ENCODE peak calls at places on chromosomes 3 and 15, in four cellular contexts. One of them, this sample, is unnamed.

GRCh38 chr3:194587438-194587931 is 45.7 kb downstream of the TMEM44 start:
- DNase-seq in K562: no peak
- DNase-seq in H1: no peak
- DNase-seq in SK-N-SH: no peak
- DNase-seq in this sample: no peak

GRCh38 chr3:98763076-98763475 is at the start of gene ST3GAL6:
- DNase-seq in SK-N-SH: peak
- DNase-seq in K562: no peak
- DNase-seq in H1: no peak
- DNase-seq in this sample: no peak

GRCh38 chr3:8663177-8664061 is 18.8 kb upstream of the SSUH2 start:
- DNase-seq in SK-N-SH: peak
- DNase-seq in H1: peak
- DNase-seq in K562: peak
- DNase-seq in this sample: peak

GRCh38 chr3:114445233-114445632 is 151.4 kb downstream of the TIGIT start:
- DNase-seq in H1: no peak
- DNase-seq in K562: no peak
- DNase-seq in SK-N-SH: no peak
- DNase-seq in this sample: no peak

GRCh38 chr3:66928252-66928651 is 69.9 kb upstream of the KBTBD8 start:
- DNase-seq in H1: no peak
- DNase-seq in SK-N-SH: no peak
- DNase-seq in K562: no peak
- DNase-seq in this sample: no peak

GRCh38 chr3:130093741-130094391 is 12.2 kb downstream of the ALG1L2 start:
- DNase-seq in K562: peak
- DNase-seq in H1: no peak
- DNase-seq in SK-N-SH: no peak
- DNase-seq in this sample: peak

GRCh38 chr3:48656061-48656840 is 6.4 kb downstream of the CELSR3 start:
- DNase-seq in K562: no peak
- DNase-seq in SK-N-SH: peak
- DNase-seq in H1: peak
- DNase-seq in this sample: peak

GRCh38 chr3:36895488-36896409 is 49.1 kb downstream of the TRANK1 start:
- DNase-seq in H1: no peak
- DNase-seq in K562: no peak
- DNase-seq in SK-N-SH: no peak
- DNase-seq in this sample: no peak

GRCh38 chr3:100810671-100811070 is 101.4 kb downstream of the TFG start:
- DNase-seq in SK-N-SH: no peak
- DNase-seq in K562: no peak
- DNase-seq in H1: no peak
- DNase-seq in this sample: no peak

GRCh38 chr3:125079675-125080045 is 23.9 kb upstream of the HEG1 start:
- DNase-seq in H1: no peak
- DNase-seq in SK-N-SH: no peak
- DNase-seq in K562: no peak
- DNase-seq in this sample: no peak

GRCh38 chr3:126851934-126852333 is 131.0 kb upstream of the PLXNA1 start:
- DNase-seq in SK-N-SH: no peak
- DNase-seq in K562: no peak
- DNase-seq in H1: no peak
- DNase-seq in this sample: no peak

GRCh38 chr3:152413244-152413643 is 144.5 kb downstream of the MBNL1 start:
- DNase-seq in K562: no peak
- DNase-seq in SK-N-SH: no peak
- DNase-seq in H1: no peak
- DNase-seq in this sample: no peak
- TF ChIP-seq TEAD4 in K562: no peak
- TF ChIP-seq TEAD4 in SK-N-SH: no peak
- TF ChIP-seq TEAD4 in H1: no peak
- TF ChIP-seq TEAD4 in this sample: no peak

GRCh38 chr3:79358327-79358726 is 409.5 kb downstream of the ROBO1 start:
- DNase-seq in H1: no peak
- DNase-seq in K562: no peak
- DNase-seq in SK-N-SH: no peak
- DNase-seq in this sample: no peak
- TF ChIP-seq TEAD4 in H1: no peak
- TF ChIP-seq TEAD4 in K562: no peak
- TF ChIP-seq TEAD4 in SK-N-SH: no peak
- TF ChIP-seq TEAD4 in this sample: no peak

GRCh38 chr3:146747928-146748327 is 142.8 kb upstream of the PLSCR5 start:
- DNase-seq in SK-N-SH: no peak
- DNase-seq in H1: no peak
- DNase-seq in K562: no peak
- DNase-seq in this sample: no peak
- TF ChIP-seq TEAD4 in SK-N-SH: no peak
- TF ChIP-seq TEAD4 in H1: no peak
- TF ChIP-seq TEAD4 in K562: no peak
- TF ChIP-seq TEAD4 in this sample: no peak

DNA sequence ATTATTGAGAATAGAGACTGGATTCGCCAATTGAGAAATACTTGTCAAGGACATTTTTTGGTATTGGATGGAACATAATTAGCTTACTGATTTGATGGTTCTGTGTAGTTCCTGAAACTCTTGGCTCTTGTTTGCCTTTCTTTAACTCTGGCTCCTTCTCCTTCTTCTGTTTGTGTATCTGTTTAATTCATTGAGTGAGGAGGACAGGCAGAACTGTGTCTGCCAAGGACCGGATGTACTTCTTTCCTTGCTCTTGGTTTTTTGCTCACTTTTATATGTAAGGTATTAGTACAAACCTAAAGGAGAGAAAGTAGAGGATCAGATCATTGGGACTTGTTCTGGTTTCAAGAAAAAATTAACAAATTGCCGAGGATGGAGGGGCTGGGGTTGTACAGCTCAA is 48.9 kb downstream of the TCF12 start:
- DNase-seq in K562: no peak
- DNase-seq in SK-N-SH: no peak
- DNase-seq in H1: no peak
- DNase-seq in this sample: no peak
- TF ChIP-seq TEAD4 in K562: no peak
- TF ChIP-seq TEAD4 in SK-N-SH: no peak
- TF ChIP-seq TEAD4 in H1: no peak
- TF ChIP-seq TEAD4 in this sample: no peak

GRCh38 chr15:84400820-84401219 is 165.2 kb downstream of the GOLGA6L4 start:
- DNase-seq in K562: no peak
- DNase-seq in H1: no peak
- DNase-seq in SK-N-SH: no peak
- DNase-seq in this sample: no peak
- TF ChIP-seq TEAD4 in K562: no peak
- TF ChIP-seq TEAD4 in H1: no peak
- TF ChIP-seq TEAD4 in SK-N-SH: no peak
- TF ChIP-seq TEAD4 in this sample: no peak

GRCh38 chr3:77321646-77322045 is 281.7 kb downstream of the ROBO2 start:
- DNase-seq in H1: no peak
- DNase-seq in SK-N-SH: no peak
- DNase-seq in K562: no peak
- DNase-seq in this sample: no peak
- TF ChIP-seq TEAD4 in H1: no peak
- TF ChIP-seq TEAD4 in SK-N-SH: no peak
- TF ChIP-seq TEAD4 in K562: no peak
- TF ChIP-seq TEAD4 in this sample: no peak

GRCh38 chr3:30357897-30358296 is 248.5 kb upstream of the TGFBR2 start:
- DNase-seq in SK-N-SH: no peak
- DNase-seq in H1: no peak
- DNase-seq in K562: no peak
- DNase-seq in this sample: no peak
- TF ChIP-seq TEAD4 in SK-N-SH: no peak
- TF ChIP-seq TEAD4 in H1: no peak
- TF ChIP-seq TEAD4 in K562: no peak
- TF ChIP-seq TEAD4 in this sample: no peak

DNA sequence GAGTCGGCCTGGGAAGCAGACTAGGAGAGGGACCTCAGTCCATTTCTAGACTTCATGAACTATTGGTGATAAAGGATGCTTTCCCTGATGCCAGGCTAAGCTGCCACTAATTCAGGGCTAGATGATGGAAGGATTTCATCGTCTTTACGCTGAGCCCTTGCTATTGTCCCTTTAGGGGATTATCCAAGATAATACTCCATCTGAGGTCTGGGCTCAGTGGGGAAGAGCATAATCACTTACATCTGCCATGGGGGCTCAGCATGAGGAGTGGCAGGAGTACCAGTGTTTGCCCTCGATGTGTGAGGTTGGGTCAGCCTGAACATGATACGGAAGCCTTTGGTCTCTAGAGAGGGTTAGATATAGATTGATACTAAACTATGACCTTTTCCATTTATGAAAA is 47.3 kb downstream of the PTPRG start:
- DNase-seq in SK-N-SH: no peak
- DNase-seq in H1: no peak
- DNase-seq in K562: no peak
- DNase-seq in this sample: no peak
- TF ChIP-seq TEAD4 in SK-N-SH: no peak
- TF ChIP-seq TEAD4 in H1: no peak
- TF ChIP-seq TEAD4 in K562: no peak
- TF ChIP-seq TEAD4 in this sample: no peak